ENCODE peak calls at places on chromosomes 13 and 19, in nine cellular contexts. One of them, this sample, is unnamed.

GRCh38 chr19:49327878-49328544 is 3.0 kb upstream of the SLC6A16 start:
- DNase-seq in astrocyte of the cerebellum: no peak
- DNase-seq in stimulated activated CD4-positive, alpha-beta T cell treated with anti-CD3 and anti-CD28 coated beads, Interleukin-4, amount 100 ng/mL, for 24 hours: peak
- DNase-seq in left ventricle myocardium inferior: no peak
- DNase-seq in psoas muscle: no peak
- DNase-seq in NCI-H2171 treated with DMSO at 0.1 percent for 48 hours: no peak
- DNase-seq in nephron progenitor cell: no peak
- DNase-seq in KBM-7: peak
- DNase-seq in GDM1: peak
- DNase-seq in this sample: peak

GRCh38 chr19:28595722-28596121 is 617.2 kb downstream of the UQCRFS1 start:
- DNase-seq in astrocyte of the cerebellum: no peak
- DNase-seq in stimulated activated CD4-positive, alpha-beta T cell treated with anti-CD3 and anti-CD28 coated beads, Interleukin-4, amount 100 ng/mL, for 24 hours: no peak
- DNase-seq in left ventricle myocardium inferior: no peak
- DNase-seq in psoas muscle: no peak
- DNase-seq in NCI-H2171 treated with DMSO at 0.1 percent for 48 hours: no peak
- DNase-seq in nephron progenitor cell: no peak
- DNase-seq in KBM-7: no peak
- DNase-seq in GDM1: no peak
- DNase-seq in this sample: no peak

GRCh38 chr13:63167699-63168337 is 1752.2 kb upstream of the PCDH20 start:
- DNase-seq in astrocyte of the cerebellum: no peak
- DNase-seq in stimulated activated CD4-positive, alpha-beta T cell treated with anti-CD3 and anti-CD28 coated beads, Interleukin-4, amount 100 ng/mL, for 24 hours: no peak
- DNase-seq in left ventricle myocardium inferior: no peak
- DNase-seq in psoas muscle: no peak
- DNase-seq in NCI-H2171 treated with DMSO at 0.1 percent for 48 hours: no peak
- DNase-seq in nephron progenitor cell: no peak
- DNase-seq in KBM-7: no peak
- DNase-seq in GDM1: no peak
- DNase-seq in this sample: no peak

GRCh38 chr19:56111601-56112312 is 9.3 kb downstream of the ZNF787 start:
- DNase-seq in astrocyte of the cerebellum: no peak
- DNase-seq in stimulated activated CD4-positive, alpha-beta T cell treated with anti-CD3 and anti-CD28 coated beads, Interleukin-4, amount 100 ng/mL, for 24 hours: peak
- DNase-seq in left ventricle myocardium inferior: peak
- DNase-seq in psoas muscle: peak
- DNase-seq in NCI-H2171 treated with DMSO at 0.1 percent for 48 hours: no peak
- DNase-seq in nephron progenitor cell: no peak
- DNase-seq in KBM-7: no peak
- DNase-seq in GDM1: no peak
- DNase-seq in this sample: no peak

GRCh38 chr19:47427241-47428176 is 8.2 kb upstream of the MEIS3 start:
- DNase-seq in astrocyte of the cerebellum: no peak
- DNase-seq in stimulated activated CD4-positive, alpha-beta T cell treated with anti-CD3 and anti-CD28 coated beads, Interleukin-4, amount 100 ng/mL, for 24 hours: peak
- DNase-seq in left ventricle myocardium inferior: peak
- DNase-seq in psoas muscle: no peak
- DNase-seq in NCI-H2171 treated with DMSO at 0.1 percent for 48 hours: peak
- DNase-seq in nephron progenitor cell: peak
- DNase-seq in KBM-7: peak
- DNase-seq in GDM1: peak
- DNase-seq in this sample: peak

GRCh38 chr13:26469602-26470001 is 87.9 kb upstream of the WASF3 start:
- DNase-seq in astrocyte of the cerebellum: no peak
- DNase-seq in stimulated activated CD4-positive, alpha-beta T cell treated with anti-CD3 and anti-CD28 coated beads, Interleukin-4, amount 100 ng/mL, for 24 hours: no peak
- DNase-seq in left ventricle myocardium inferior: no peak
- DNase-seq in psoas muscle: no peak
- DNase-seq in NCI-H2171 treated with DMSO at 0.1 percent for 48 hours: no peak
- DNase-seq in nephron progenitor cell: no peak
- DNase-seq in KBM-7: no peak
- DNase-seq in GDM1: no peak
- DNase-seq in this sample: no peak

GRCh38 chr19:32404939-32405430 is 585 bp upstream of the DPY19L3 start:
- DNase-seq in astrocyte of the cerebellum: no peak
- DNase-seq in stimulated activated CD4-positive, alpha-beta T cell treated with anti-CD3 and anti-CD28 coated beads, Interleukin-4, amount 100 ng/mL, for 24 hours: peak
- DNase-seq in left ventricle myocardium inferior: peak
- DNase-seq in psoas muscle: peak
- DNase-seq in NCI-H2171 treated with DMSO at 0.1 percent for 48 hours: peak
- DNase-seq in nephron progenitor cell: peak
- DNase-seq in KBM-7: no peak
- DNase-seq in GDM1: no peak
- DNase-seq in this sample: no peak

GRCh38 chr13:74641586-74641985 is 507.4 kb upstream of the KLF12 start:
- DNase-seq in astrocyte of the cerebellum: no peak
- DNase-seq in stimulated activated CD4-positive, alpha-beta T cell treated with anti-CD3 and anti-CD28 coated beads, Interleukin-4, amount 100 ng/mL, for 24 hours: no peak
- DNase-seq in left ventricle myocardium inferior: no peak
- DNase-seq in psoas muscle: no peak
- DNase-seq in NCI-H2171 treated with DMSO at 0.1 percent for 48 hours: no peak
- DNase-seq in nephron progenitor cell: no peak
- DNase-seq in KBM-7: no peak
- DNase-seq in GDM1: no peak
- DNase-seq in this sample: no peak

GRCh38 chr19:2273356-2274184 is 8.4 kb downstream of the PEAK3 start:
- DNase-seq in astrocyte of the cerebellum: no peak
- DNase-seq in stimulated activated CD4-positive, alpha-beta T cell treated with anti-CD3 and anti-CD28 coated beads, Interleukin-4, amount 100 ng/mL, for 24 hours: peak
- DNase-seq in left ventricle myocardium inferior: peak
- DNase-seq in psoas muscle: peak
- DNase-seq in NCI-H2171 treated with DMSO at 0.1 percent for 48 hours: no peak
- DNase-seq in nephron progenitor cell: peak
- DNase-seq in KBM-7: peak
- DNase-seq in GDM1: peak
- DNase-seq in this sample: peak

GRCh38 chr19:43719918-43720317 is 4.0 kb downstream of the IRGC start:
- DNase-seq in astrocyte of the cerebellum: no peak
- DNase-seq in stimulated activated CD4-positive, alpha-beta T cell treated with anti-CD3 and anti-CD28 coated beads, Interleukin-4, amount 100 ng/mL, for 24 hours: no peak
- DNase-seq in left ventricle myocardium inferior: no peak
- DNase-seq in psoas muscle: no peak
- DNase-seq in NCI-H2171 treated with DMSO at 0.1 percent for 48 hours: no peak
- DNase-seq in nephron progenitor cell: no peak
- DNase-seq in KBM-7: no peak
- DNase-seq in GDM1: no peak
- DNase-seq in this sample: no peak

GRCh38 chr13:80132741-80133601 is 208.0 kb downstream of the SPRY2 start:
- DNase-seq in astrocyte of the cerebellum: no peak
- DNase-seq in stimulated activated CD4-positive, alpha-beta T cell treated with anti-CD3 and anti-CD28 coated beads, Interleukin-4, amount 100 ng/mL, for 24 hours: no peak
- DNase-seq in left ventricle myocardium inferior: peak
- DNase-seq in psoas muscle: peak
- DNase-seq in NCI-H2171 treated with DMSO at 0.1 percent for 48 hours: no peak
- DNase-seq in nephron progenitor cell: peak
- DNase-seq in KBM-7: no peak
- DNase-seq in GDM1: no peak
- DNase-seq in this sample: no peak

GRCh38 chr19:13985771-13986347 is 20.3 kb downstream of the RFX1 start:
- DNase-seq in astrocyte of the cerebellum: no peak
- DNase-seq in stimulated activated CD4-positive, alpha-beta T cell treated with anti-CD3 and anti-CD28 coated beads, Interleukin-4, amount 100 ng/mL, for 24 hours: no peak
- DNase-seq in left ventricle myocardium inferior: no peak
- DNase-seq in psoas muscle: no peak
- DNase-seq in NCI-H2171 treated with DMSO at 0.1 percent for 48 hours: peak
- DNase-seq in nephron progenitor cell: no peak
- DNase-seq in KBM-7: no peak
- DNase-seq in GDM1: no peak
- DNase-seq in this sample: no peak

GRCh38 chr19:5083547-5083965 is 114.6 kb downstream of the KDM4B start:
- DNase-seq in astrocyte of the cerebellum: no peak
- DNase-seq in stimulated activated CD4-positive, alpha-beta T cell treated with anti-CD3 and anti-CD28 coated beads, Interleukin-4, amount 100 ng/mL, for 24 hours: no peak
- DNase-seq in left ventricle myocardium inferior: peak
- DNase-seq in psoas muscle: peak
- DNase-seq in NCI-H2171 treated with DMSO at 0.1 percent for 48 hours: no peak
- DNase-seq in nephron progenitor cell: peak
- DNase-seq in KBM-7: no peak
- DNase-seq in GDM1: no peak
- DNase-seq in this sample: no peak

GRCh38 chr19:44623080-44623479 is 9.7 kb downstream of the IGSF23 start:
- DNase-seq in astrocyte of the cerebellum: no peak
- DNase-seq in stimulated activated CD4-positive, alpha-beta T cell treated with anti-CD3 and anti-CD28 coated beads, Interleukin-4, amount 100 ng/mL, for 24 hours: no peak
- DNase-seq in left ventricle myocardium inferior: no peak
- DNase-seq in psoas muscle: no peak
- DNase-seq in NCI-H2171 treated with DMSO at 0.1 percent for 48 hours: no peak
- DNase-seq in nephron progenitor cell: no peak
- DNase-seq in KBM-7: peak
- DNase-seq in GDM1: peak
- DNase-seq in this sample: no peak

GRCh38 chr19:57308514-57308913 is 11.8 kb upstream of the ZNF543 start:
- DNase-seq in astrocyte of the cerebellum: no peak
- DNase-seq in stimulated activated CD4-positive, alpha-beta T cell treated with anti-CD3 and anti-CD28 coated beads, Interleukin-4, amount 100 ng/mL, for 24 hours: no peak
- DNase-seq in left ventricle myocardium inferior: no peak
- DNase-seq in psoas muscle: no peak
- DNase-seq in NCI-H2171 treated with DMSO at 0.1 percent for 48 hours: no peak
- DNase-seq in nephron progenitor cell: no peak
- DNase-seq in KBM-7: no peak
- DNase-seq in GDM1: no peak
- DNase-seq in this sample: no peak

GRCh38 chr19:49335784-49336481 is 727 bp downstream of the CD37 start:
- DNase-seq in astrocyte of the cerebellum: no peak
- DNase-seq in stimulated activated CD4-positive, alpha-beta T cell treated with anti-CD3 and anti-CD28 coated beads, Interleukin-4, amount 100 ng/mL, for 24 hours: peak
- DNase-seq in left ventricle myocardium inferior: no peak
- DNase-seq in psoas muscle: no peak
- DNase-seq in NCI-H2171 treated with DMSO at 0.1 percent for 48 hours: no peak
- DNase-seq in nephron progenitor cell: no peak
- DNase-seq in KBM-7: no peak
- DNase-seq in GDM1: peak
- DNase-seq in this sample: no peak

GRCh38 chr13:52070929-52071523 is 46.5 kb downstream of the UTP14C start:
- DNase-seq in astrocyte of the cerebellum: no peak
- DNase-seq in stimulated activated CD4-positive, alpha-beta T cell treated with anti-CD3 and anti-CD28 coated beads, Interleukin-4, amount 100 ng/mL, for 24 hours: no peak
- DNase-seq in left ventricle myocardium inferior: no peak
- DNase-seq in psoas muscle: no peak
- DNase-seq in NCI-H2171 treated with DMSO at 0.1 percent for 48 hours: peak
- DNase-seq in nephron progenitor cell: no peak
- DNase-seq in KBM-7: peak
- DNase-seq in GDM1: no peak
- DNase-seq in this sample: peak

GRCh38 chr19:48445256-48445605 is 552 bp upstream of the GRWD1 start:
- DNase-seq in astrocyte of the cerebellum: peak
- DNase-seq in stimulated activated CD4-positive, alpha-beta T cell treated with anti-CD3 and anti-CD28 coated beads, Interleukin-4, amount 100 ng/mL, for 24 hours: no peak
- DNase-seq in left ventricle myocardium inferior: no peak
- DNase-seq in psoas muscle: no peak
- DNase-seq in NCI-H2171 treated with DMSO at 0.1 percent for 48 hours: no peak
- DNase-seq in nephron progenitor cell: no peak
- DNase-seq in KBM-7: no peak
- DNase-seq in GDM1: peak
- DNase-seq in this sample: peak

This sample was measured in DND-41.